ENCODE peak calls at places on chromosomes 7 and 10, in nine cellular contexts. C, F, X, E, I, T, U, Q and Y are unnamed samples.

GRCh38 chr7:5332579-5332978 is 49.8 kb downstream of the SLC29A4 start:
- DNase-seq in C (no peak), F (no peak), X (no peak), E (no peak), I (no peak), T (no peak), U (no peak), Q (no peak), Y (no peak)

GRCh38 chr10:11658801-11659368 is 47.4 kb upstream of the USP6NL start:
- DNase-seq in C (no peak), F (no peak), X (no peak), E (peak; percentile 40), I (no peak), T (no peak), U (no peak), Q (no peak), Y (no peak)

GRCh38 chr7:12490105-12490688 is 80.3 kb upstream of the SCIN start:
- DNase-seq in C (peak; percentile 14), F (peak; percentile 55), X (no peak), E (no peak), I (peak; percentile 44), T (no peak), U (no peak), Q (no peak), Y (no peak)

GRCh38 chr7:100472854-100473499 is 6.0 kb downstream of the TSC22D4 start:
- DNase-seq in C (peak; percentile 26), F (no peak), X (no peak), E (no peak), I (no peak), T (no peak), U (peak; percentile 51), Q (no peak), Y (peak; percentile 74)

GRCh38 chr7:8290645-8291308 is 28.8 kb upstream of the ICA1 start:
- DNase-seq in C (peak; percentile 29), F (no peak), X (no peak), E (peak; percentile 60), I (peak; percentile 44), T (no peak), U (no peak), Q (no peak), Y (no peak)

GRCh38 chr7:130486114-130486962 is 5.5 kb upstream of the MEST start:
- DNase-seq in C (no peak), F (peak; percentile 85), X (peak; percentile 70), E (peak; percentile 51), I (peak; percentile 74), T (peak; percentile 71), U (peak; percentile 61), Q (peak; percentile 95), Y (peak; percentile 86)

GRCh38 chr7:45708046-45708950 is 134.1 kb downstream of the ADCY1 start:
- DNase-seq in C (no peak), F (no peak), X (no peak), E (no peak), I (no peak), T (no peak), U (no peak), Q (peak; percentile 29), Y (no peak)

GRCh38 chr10:26557641-26558014 is 119.5 kb downstream of the APBB1IP start:
- DNase-seq in C (peak; percentile 2), F (no peak), X (no peak), E (no peak), I (no peak), T (no peak), U (no peak), Q (no peak), Y (no peak)

GRCh38 chr10:47253651-47254375 is 46.2 kb upstream of the GDF10 start:
- DNase-seq in C (no peak), F (peak; percentile 28), X (no peak), E (no peak), I (no peak), T (no peak), U (peak; percentile 88), Q (no peak), Y (no peak)

GRCh38 chr7:124781418-124781817 is 15.8 kb upstream of the GPR37 start:
- DNase-seq in C (no peak), F (no peak), X (no peak), E (no peak), I (no peak), T (no peak), U (no peak), Q (no peak), Y (no peak)

GRCh38 chr10:5545778-5546710 is 21.3 kb downstream of the CALML3 start:
- DNase-seq in C (peak; percentile 48), F (no peak), X (no peak), E (peak; percentile 38), I (peak; percentile 53), T (no peak), U (peak; percentile 76), Q (peak; percentile 79), Y (peak; percentile 63)

GRCh38 chr10:5589963-5590511 is 65.3 kb downstream of the CALML3 start:
- DNase-seq in C (peak; percentile 58), F (no peak), X (no peak), E (no peak), I (no peak), T (no peak), U (no peak), Q (peak; percentile 29), Y (no peak)

GRCh38 chr10:5089869-5090268 is 4.3 kb upstream of the AKR1C3 start:
- DNase-seq in C (peak; percentile 77), F (no peak), X (no peak), E (no peak), I (no peak), T (no peak), U (no peak), Q (no peak), Y (no peak)

GRCh38 chr7:116530107-116530820 is 5.4 kb downstream of the CAV1 start:
- DNase-seq in C (no peak), F (no peak), X (no peak), E (no peak), I (no peak), T (no peak), U (no peak), Q (no peak), Y (no peak)

GRCh38 chr10:30455816-30456215 is 21.8 kb downstream of the MAP3K8 start:
- DNase-seq in C (no peak), F (no peak), X (peak; percentile 55), E (no peak), I (no peak), T (no peak), U (no peak), Q (no peak), Y (peak; percentile 47)

GRCh38 chr10:127313996-127314700 is 117.8 kb upstream of the INSYN2A start:
- DNase-seq in C (no peak), F (peak; percentile 17), X (no peak), E (no peak), I (no peak), T (no peak), U (no peak), Q (no peak), Y (no peak)

DNA sequence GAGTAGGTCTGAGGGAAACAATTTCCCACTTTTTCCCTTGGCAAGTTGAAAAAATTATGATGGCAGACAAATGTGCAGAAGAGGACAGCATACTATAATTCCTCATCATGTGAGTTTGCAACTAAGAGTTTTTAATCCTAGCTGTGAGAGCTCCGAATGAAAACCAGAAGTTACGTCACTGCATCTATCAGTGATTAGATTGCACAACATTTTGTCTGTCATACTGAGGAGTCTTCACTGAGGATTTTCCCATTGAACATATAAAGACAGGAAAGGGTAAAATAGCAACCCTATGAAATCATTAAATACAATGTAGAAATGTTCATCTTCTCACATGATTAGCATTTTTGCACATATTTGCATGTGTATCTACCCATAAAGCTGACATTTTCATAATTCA is 45.8 kb downstream of the ZNF736 start:
- DNase-seq in C (no peak), F (no peak), X (no peak), E (no peak), I (no peak), T (no peak), U (no peak), Q (no peak), Y (no peak)
- H3K9me3 ChIP-seq in C (peaks cover 35% of the 10 kb centered on the region), F (no peaks in the 10 kb centered on the region), X (peaks cover 29% of the 10 kb centered on the region), E (no peaks in the 10 kb centered on the region), I (peaks cover 2% of the 10 kb centered on the region), T (no peaks in the 10 kb centered on the region), U (peaks cover 42% of the 10 kb centered on the region), Q (peaks cover 42% of the 10 kb centered on the region), Y (peaks cover 88% of the 10 kb centered on the region)

GRCh38 chr7:73770860-73771665 is 993 bp upstream of the CLDN3 start:
- DNase-seq in C (no peak), F (no peak), X (no peak), E (no peak), I (no peak), T (no peak), U (peak; percentile 32), Q (no peak), Y (no peak)
- H3K4me3 ChIP-seq in C (no peak overlapping the region), F (peak overlapping the region; percentile 39), X (no peak overlapping the region), E (peak overlapping the region; percentile 34), I (no peak overlapping the region), T (peak overlapping the region; percentile 75), U (no peak overlapping the region), Q (peak overlapping the region; percentile 45), Y (no peak overlapping the region)

GRCh38 chr7:158123753-158124152 is 463.9 kb downstream of the PTPRN2 start:
- DNase-seq in C (no peak), F (no peak), X (no peak), E (no peak), I (no peak), T (no peak), U (no peak), Q (no peak), Y (no peak)
- H3K9me3 ChIP-seq in C (peaks cover 47% of the 10 kb centered on the region), F (no peaks in the 10 kb centered on the region), X (no peaks in the 10 kb centered on the region), E (no peaks in the 10 kb centered on the region), I (no peaks in the 10 kb centered on the region), T (no peaks in the 10 kb centered on the region), U (peaks cover 3% of the 10 kb centered on the region), Q (no peaks in the 10 kb centered on the region), Y (no peaks in the 10 kb centered on the region)

GRCh38 chr10:110872984-110873569 is 1.3 kb downstream of the PDCD4 start:
- DNase-seq in C (no peak), F (no peak), X (no peak), E (no peak), I (no peak), T (no peak), U (no peak), Q (no peak), Y (no peak)

GRCh38 chr10:110872145-110872983 is 636 bp downstream of the PDCD4 start:
- DNase-seq in C (peak; percentile 77), F (peak; percentile 88), X (peak; percentile 92), E (peak; percentile 52), I (peak; percentile 90), T (peak; percentile 88), U (peak; percentile 82), Q (peak; percentile 87), Y (peak; percentile 73)

GRCh38 chr10:110876788-110877187 is 5.1 kb downstream of the PDCD4 start:
- DNase-seq in C (no peak), F (no peak), X (no peak), E (no peak), I (no peak), T (no peak), U (no peak), Q (no peak), Y (no peak)

GRCh38 chr10:110873951-110874350 is 2.2 kb downstream of the PDCD4 start:
- DNase-seq in C (no peak), F (no peak), X (no peak), E (no peak), I (no peak), T (no peak), U (no peak), Q (no peak), Y (no peak)

DNA sequence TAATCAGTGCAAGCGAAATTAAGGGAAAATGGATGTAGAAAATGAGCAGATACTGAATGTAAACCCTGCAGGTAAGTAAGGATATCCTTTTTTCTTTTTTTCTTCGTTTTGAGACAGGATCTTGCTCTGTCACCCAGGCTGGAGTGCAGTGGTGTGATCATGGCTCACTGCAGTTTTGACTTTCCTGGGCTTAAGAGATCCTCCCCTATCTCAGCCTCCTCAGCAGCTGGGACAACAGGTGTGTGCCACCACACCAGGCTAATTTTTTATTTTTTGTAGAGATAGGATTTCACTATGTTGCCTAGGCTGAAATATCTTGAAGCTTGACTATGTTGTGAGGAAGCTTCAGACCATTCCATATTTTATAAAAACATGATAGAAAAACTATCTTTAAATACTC is 4.3 kb downstream of the PDCD4 start:
- DNase-seq in C (no peak), F (no peak), X (no peak), E (no peak), I (no peak), T (no peak), U (no peak), Q (no peak), Y (no peak)
- H3K4me3 ChIP-seq in C (no peak overlapping the region), F (no peak overlapping the region), X (no peak overlapping the region), E (no peak overlapping the region), I (peak overlapping the region; percentile 72), T (no peak overlapping the region), U (no peak overlapping the region), Q (no peak overlapping the region), Y (no peak overlapping the region)